ENCODE peak calls at places on chromosomes 6 and 20, in six cellular contexts. One of them, this sample, is unnamed.

GRCh38 chr6:10951675-10952282 is 64.9 kb downstream of the SYCP2L start:
- DNase-seq in GM23338: peak; percentile 69
- DNase-seq in RWPE2: no peak
- DNase-seq in upper lobe of left lung: no peak
- DNase-seq in fibroblast of lung: peak; percentile 74
- DNase-seq in esophagus squamous epithelium: no peak
- DNase-seq in this sample: no peak

GRCh38 chr6:50602191-50602810 is 111.0 kb upstream of the TFAP2D start:
- DNase-seq in GM23338: peak; percentile 74
- DNase-seq in fibroblast of lung: peak; percentile 2
- DNase-seq in esophagus squamous epithelium: no peak
- DNase-seq in RWPE2: no peak
- DNase-seq in upper lobe of left lung: no peak
- DNase-seq in this sample: peak; percentile 17

GRCh38 chr6:4289770-4290320 is 154.5 kb upstream of the ECI2 start:
- DNase-seq in esophagus squamous epithelium: no peak
- DNase-seq in RWPE2: no peak
- DNase-seq in upper lobe of left lung: no peak
- DNase-seq in GM23338: no peak
- DNase-seq in fibroblast of lung: no peak
- DNase-seq in this sample: no peak

GRCh38 chr20:54255157-54255556 is 47.3 kb downstream of the PFDN4 start:
- DNase-seq in RWPE2: no peak
- DNase-seq in fibroblast of lung: peak; percentile 73
- DNase-seq in esophagus squamous epithelium: no peak
- DNase-seq in GM23338: no peak
- DNase-seq in upper lobe of left lung: no peak
- DNase-seq in this sample: no peak

GRCh38 chr6:165119231-165120020 is 190.0 kb downstream of the C6orf118 start:
- DNase-seq in RWPE2: no peak
- DNase-seq in upper lobe of left lung: peak; percentile 25
- DNase-seq in GM23338: peak; percentile 4
- DNase-seq in esophagus squamous epithelium: no peak
- DNase-seq in fibroblast of lung: peak; percentile 14
- DNase-seq in this sample: no peak

GRCh38 chr6:140774080-140774505 is 1358.6 kb upstream of the GJE1 start:
- DNase-seq in GM23338: no peak
- DNase-seq in upper lobe of left lung: no peak
- DNase-seq in fibroblast of lung: peak; percentile 90
- DNase-seq in esophagus squamous epithelium: no peak
- DNase-seq in RWPE2: no peak
- DNase-seq in this sample: no peak

GRCh38 chr6:112939543-112939942 is 592.4 kb downstream of the RFPL4B start:
- DNase-seq in fibroblast of lung: peak; percentile 60
- DNase-seq in RWPE2: no peak
- DNase-seq in esophagus squamous epithelium: no peak
- DNase-seq in upper lobe of left lung: no peak
- DNase-seq in GM23338: no peak
- DNase-seq in this sample: no peak

GRCh38 chr6:97059473-97059872 is 134.9 kb downstream of the KLHL32 start:
- DNase-seq in esophagus squamous epithelium: no peak
- DNase-seq in upper lobe of left lung: no peak
- DNase-seq in GM23338: peak; percentile 55
- DNase-seq in fibroblast of lung: peak; percentile 32
- DNase-seq in RWPE2: no peak
- DNase-seq in this sample: peak; percentile 39

GRCh38 chr6:15268130-15268908 is 22.4 kb downstream of the JARID2 start:
- DNase-seq in esophagus squamous epithelium: no peak
- DNase-seq in GM23338: peak; percentile 81
- DNase-seq in upper lobe of left lung: no peak
- DNase-seq in fibroblast of lung: no peak
- DNase-seq in RWPE2: no peak
- DNase-seq in this sample: no peak

GRCh38 chr20:24964518-24964838 is 15.4 kb downstream of the CST7 start:
- DNase-seq in RWPE2: no peak
- DNase-seq in upper lobe of left lung: no peak
- DNase-seq in GM23338: no peak
- DNase-seq in fibroblast of lung: no peak
- DNase-seq in esophagus squamous epithelium: no peak
- DNase-seq in this sample: no peak

GRCh38 chr20:36472656-36473071 is 68.7 kb upstream of the MYL9 start:
- DNase-seq in upper lobe of left lung: peak; percentile 72
- DNase-seq in GM23338: peak; percentile 83
- DNase-seq in RWPE2: peak; percentile 96
- DNase-seq in fibroblast of lung: peak; percentile 30
- DNase-seq in esophagus squamous epithelium: no peak
- DNase-seq in this sample: no peak

GRCh38 chr20:47493175-47493953 is 8.3 kb upstream of the NCOA3 start:
- DNase-seq in upper lobe of left lung: peak; percentile 83
- DNase-seq in RWPE2: peak; percentile 85
- DNase-seq in esophagus squamous epithelium: no peak
- DNase-seq in GM23338: no peak
- DNase-seq in fibroblast of lung: peak; percentile 70
- DNase-seq in this sample: peak; percentile 71

GRCh38 chr20:23048283-23049200 is 930 bp downstream of the THBD start:
- DNase-seq in esophagus squamous epithelium: no peak
- DNase-seq in fibroblast of lung: peak; percentile 22
- DNase-seq in GM23338: peak; percentile 84
- DNase-seq in RWPE2: peak; percentile 80
- DNase-seq in upper lobe of left lung: peak; percentile 85
- DNase-seq in this sample: no peak

GRCh38 chr6:121652223-121652622 is 216.8 kb downstream of the GJA1 start:
- DNase-seq in GM23338: no peak
- DNase-seq in RWPE2: no peak
- DNase-seq in upper lobe of left lung: no peak
- DNase-seq in esophagus squamous epithelium: no peak
- DNase-seq in fibroblast of lung: no peak
- DNase-seq in this sample: no peak

GRCh38 chr6:121652726-121653623 is 217.5 kb downstream of the GJA1 start:
- DNase-seq in upper lobe of left lung: no peak
- DNase-seq in esophagus squamous epithelium: no peak
- DNase-seq in GM23338: no peak
- DNase-seq in fibroblast of lung: peak; percentile 81
- DNase-seq in RWPE2: no peak
- DNase-seq in this sample: no peak

GRCh38 chr6:121651420-121651819 is 216.0 kb downstream of the GJA1 start:
- DNase-seq in RWPE2: no peak
- DNase-seq in GM23338: no peak
- DNase-seq in fibroblast of lung: peak; percentile 37
- DNase-seq in upper lobe of left lung: no peak
- DNase-seq in esophagus squamous epithelium: no peak
- DNase-seq in this sample: no peak

GRCh38 chr6:121649951-121650350 is 214.5 kb downstream of the GJA1 start:
- DNase-seq in upper lobe of left lung: no peak
- DNase-seq in GM23338: no peak
- DNase-seq in RWPE2: no peak
- DNase-seq in esophagus squamous epithelium: no peak
- DNase-seq in fibroblast of lung: no peak
- DNase-seq in this sample: no peak

GRCh38 chr6:121653624-121654008 is 218.2 kb downstream of the GJA1 start:
- DNase-seq in fibroblast of lung: no peak
- DNase-seq in upper lobe of left lung: no peak
- DNase-seq in esophagus squamous epithelium: no peak
- DNase-seq in RWPE2: no peak
- DNase-seq in GM23338: no peak
- DNase-seq in this sample: no peak
- H3K4me1 ChIP-seq in fibroblast of lung: no peaks in the 10 kb centered on the region
- H3K4me1 ChIP-seq in upper lobe of left lung: peaks cover 10% of the 10 kb centered on the region
- H3K4me1 ChIP-seq in esophagus squamous epithelium: no peaks in the 10 kb centered on the region
- H3K4me1 ChIP-seq in RWPE2: no peaks in the 10 kb centered on the region
- H3K4me1 ChIP-seq in GM23338: peaks cover 10% of the 10 kb centered on the region
- H3K4me1 ChIP-seq in this sample: no peaks in the 10 kb centered on the region

GRCh38 chr6:148417045-148417444 is 74.4 kb downstream of the SASH1 start:
- DNase-seq in GM23338: no peak
- DNase-seq in RWPE2: no peak
- DNase-seq in esophagus squamous epithelium: no peak
- DNase-seq in upper lobe of left lung: no peak
- DNase-seq in fibroblast of lung: no peak
- DNase-seq in this sample: no peak
- H3K4me1 ChIP-seq in GM23338: peaks cover 16% of the 10 kb centered on the region
- H3K4me1 ChIP-seq in RWPE2: peaks cover 26% of the 10 kb centered on the region
- H3K4me1 ChIP-seq in esophagus squamous epithelium: peaks cover 17% of the 10 kb centered on the region
- H3K4me1 ChIP-seq in upper lobe of left lung: peaks cover 26% of the 10 kb centered on the region
- H3K4me1 ChIP-seq in fibroblast of lung: no peaks in the 10 kb centered on the region
- H3K4me1 ChIP-seq in this sample: no peaks in the 10 kb centered on the region

GRCh38 chr6:37983720-37984501 is 164.4 kb downstream of the ZFAND3 start:
- DNase-seq in GM23338: no peak
- DNase-seq in esophagus squamous epithelium: no peak
- DNase-seq in fibroblast of lung: no peak
- DNase-seq in upper lobe of left lung: no peak
- DNase-seq in RWPE2: no peak
- DNase-seq in this sample: no peak

GRCh38 chr6:37985355-37985754 is 165.8 kb downstream of the ZFAND3 start:
- DNase-seq in esophagus squamous epithelium: no peak
- DNase-seq in GM23338: no peak
- DNase-seq in upper lobe of left lung: no peak
- DNase-seq in fibroblast of lung: no peak
- DNase-seq in RWPE2: no peak
- DNase-seq in this sample: no peak

GRCh38 chr6:37987008-37987407 is 167.5 kb downstream of the ZFAND3 start:
- DNase-seq in GM23338: no peak
- DNase-seq in upper lobe of left lung: no peak
- DNase-seq in RWPE2: no peak
- DNase-seq in esophagus squamous epithelium: no peak
- DNase-seq in fibroblast of lung: peak; percentile 70
- DNase-seq in this sample: no peak

GRCh38 chr6:37982320-37982719 is 162.8 kb downstream of the ZFAND3 start:
- DNase-seq in upper lobe of left lung: no peak
- DNase-seq in fibroblast of lung: no peak
- DNase-seq in GM23338: no peak
- DNase-seq in RWPE2: no peak
- DNase-seq in esophagus squamous epithelium: no peak
- DNase-seq in this sample: no peak

GRCh38 chr6:37984578-37984977 is 165.1 kb downstream of the ZFAND3 start:
- DNase-seq in GM23338: no peak
- DNase-seq in fibroblast of lung: no peak
- DNase-seq in esophagus squamous epithelium: no peak
- DNase-seq in RWPE2: no peak
- DNase-seq in upper lobe of left lung: no peak
- DNase-seq in this sample: no peak
- H3K4me1 ChIP-seq in GM23338: no peaks in the 10 kb centered on the region
- H3K4me1 ChIP-seq in fibroblast of lung: peaks cover 12% of the 10 kb centered on the region
- H3K4me1 ChIP-seq in esophagus squamous epithelium: peaks cover 13% of the 10 kb centered on the region
- H3K4me1 ChIP-seq in RWPE2: peaks cover 7% of the 10 kb centered on the region
- H3K4me1 ChIP-seq in upper lobe of left lung: peaks cover 44% of the 10 kb centered on the region
- H3K4me1 ChIP-seq in this sample: no peaks in the 10 kb centered on the region

DNA sequence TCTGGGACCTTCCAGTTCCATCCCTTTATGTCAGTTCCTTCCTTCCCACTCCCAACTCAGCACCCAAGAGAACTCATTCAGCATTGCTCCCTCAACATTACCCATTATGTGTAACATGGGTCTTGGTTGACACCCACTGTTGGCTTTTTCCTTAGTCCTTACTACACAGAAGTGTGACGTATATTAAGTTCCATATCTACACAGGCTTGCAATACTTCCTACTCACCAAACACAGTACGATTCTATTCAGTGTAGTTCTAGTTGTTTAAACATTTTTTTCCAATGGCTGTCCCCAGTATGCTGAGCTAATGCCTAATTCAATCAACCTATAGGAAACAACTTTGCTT is 37.7 kb downstream of the ARHGAP18 start:
- DNase-seq in GM23338: no peak
- DNase-seq in esophagus squamous epithelium: no peak
- DNase-seq in upper lobe of left lung: no peak
- DNase-seq in fibroblast of lung: no peak
- DNase-seq in RWPE2: no peak
- DNase-seq in this sample: no peak
- H3K4me1 ChIP-seq in GM23338: peaks cover 21% of the 10 kb centered on the region
- H3K4me1 ChIP-seq in esophagus squamous epithelium: no peaks in the 10 kb centered on the region
- H3K4me1 ChIP-seq in upper lobe of left lung: peaks cover 42% of the 10 kb centered on the region
- H3K4me1 ChIP-seq in fibroblast of lung: peaks cover 17% of the 10 kb centered on the region
- H3K4me1 ChIP-seq in RWPE2: peaks cover 39% of the 10 kb centered on the region
- H3K4me1 ChIP-seq in this sample: peaks cover 29% of the 10 kb centered on the region

DNA sequence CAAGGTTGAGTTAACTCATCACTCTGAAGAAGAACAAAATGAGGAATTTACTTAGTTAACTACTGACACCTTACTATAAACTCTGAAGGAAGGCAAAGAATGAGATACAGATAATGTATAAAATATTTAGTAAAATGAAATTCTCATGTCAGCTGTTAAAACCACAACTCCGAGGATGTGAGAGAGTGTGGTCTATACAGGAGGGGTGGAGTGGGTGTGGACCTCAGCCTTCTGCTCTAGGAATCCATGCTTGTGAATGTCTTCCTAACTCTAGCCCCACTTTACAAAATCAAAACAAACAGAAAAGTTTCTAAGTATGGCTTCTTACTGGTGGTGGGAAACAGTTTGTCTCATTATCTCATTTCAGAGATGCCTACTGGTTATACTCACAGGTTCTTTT is 14.2 kb downstream of the PPP1R14C start:
- DNase-seq in fibroblast of lung: peak; percentile 15
- DNase-seq in RWPE2: no peak
- DNase-seq in esophagus squamous epithelium: no peak
- DNase-seq in upper lobe of left lung: no peak
- DNase-seq in GM23338: no peak
- DNase-seq in this sample: no peak
- H3K4me1 ChIP-seq in fibroblast of lung: no peaks in the 10 kb centered on the region
- H3K4me1 ChIP-seq in RWPE2: peaks cover 52% of the 10 kb centered on the region
- H3K4me1 ChIP-seq in esophagus squamous epithelium: peaks cover 17% of the 10 kb centered on the region
- H3K4me1 ChIP-seq in upper lobe of left lung: no peaks in the 10 kb centered on the region
- H3K4me1 ChIP-seq in GM23338: no peaks in the 10 kb centered on the region
- H3K4me1 ChIP-seq in this sample: no peaks in the 10 kb centered on the region

GRCh38 chr6:157534991-157535353 is 154.0 kb downstream of the ZDHHC14 start:
- DNase-seq in fibroblast of lung: no peak
- DNase-seq in RWPE2: no peak
- DNase-seq in upper lobe of left lung: no peak
- DNase-seq in GM23338: peak; percentile 16
- DNase-seq in esophagus squamous epithelium: no peak
- DNase-seq in this sample: no peak

GRCh38 chr6:157532963-157533362 is 152.0 kb downstream of the ZDHHC14 start:
- DNase-seq in upper lobe of left lung: no peak
- DNase-seq in GM23338: no peak
- DNase-seq in fibroblast of lung: no peak
- DNase-seq in esophagus squamous epithelium: no peak
- DNase-seq in RWPE2: no peak
- DNase-seq in this sample: no peak

GRCh38 chr6:157534134-157534871 is 153.3 kb downstream of the ZDHHC14 start:
- DNase-seq in upper lobe of left lung: no peak
- DNase-seq in GM23338: no peak
- DNase-seq in RWPE2: no peak
- DNase-seq in fibroblast of lung: no peak
- DNase-seq in esophagus squamous epithelium: no peak
- DNase-seq in this sample: no peak

GRCh38 chr6:157531986-157532365 is 151.0 kb downstream of the ZDHHC14 start:
- DNase-seq in GM23338: no peak
- DNase-seq in RWPE2: no peak
- DNase-seq in esophagus squamous epithelium: no peak
- DNase-seq in upper lobe of left lung: no peak
- DNase-seq in fibroblast of lung: no peak
- DNase-seq in this sample: no peak

DNA sequence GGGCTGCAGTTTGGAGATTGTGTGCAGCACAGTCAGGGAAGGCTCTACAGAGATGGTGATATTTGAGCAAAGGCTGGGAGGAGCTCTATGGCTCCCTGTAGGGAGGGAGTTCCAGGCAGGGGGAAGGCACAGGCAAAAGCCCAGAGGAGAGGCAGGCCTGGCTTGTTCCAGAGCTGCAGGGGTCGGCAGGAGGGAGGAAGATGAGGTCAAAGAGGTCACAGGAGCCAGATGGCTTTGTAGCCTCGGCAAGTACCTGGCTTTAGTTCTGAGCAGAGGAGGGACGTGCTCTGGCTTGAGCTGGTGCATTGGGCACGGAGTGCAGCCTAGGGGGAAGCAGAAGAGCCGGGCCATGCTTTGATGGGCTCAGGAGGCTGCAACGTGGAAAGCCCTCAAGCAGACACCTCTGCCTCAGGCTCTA is 152.4 kb downstream of the ZDHHC14 start:
- DNase-seq in RWPE2: no peak
- DNase-seq in GM23338: peak; percentile 62
- DNase-seq in upper lobe of left lung: no peak
- DNase-seq in esophagus squamous epithelium: no peak
- DNase-seq in fibroblast of lung: no peak
- DNase-seq in this sample: no peak
- H3K4me1 ChIP-seq in RWPE2: peaks cover 15% of the 10 kb centered on the region
- H3K4me1 ChIP-seq in GM23338: peaks cover 60% of the 10 kb centered on the region
- H3K4me1 ChIP-seq in upper lobe of left lung: peaks cover 29% of the 10 kb centered on the region
- H3K4me1 ChIP-seq in esophagus squamous epithelium: peaks cover 14% of the 10 kb centered on the region
- H3K4me1 ChIP-seq in fibroblast of lung: peaks cover 3% of the 10 kb centered on the region
- H3K4me1 ChIP-seq in this sample: no peaks in the 10 kb centered on the region